ENCODE peak calls at places on chromosomes 1 and 21, in five cellular contexts. One of them, this sample, is unnamed.

GRCh38 chr1:185603158-185603557 is 131.0 kb upstream of the HMCN1 start:
- ATAC-seq in upper lobe of left lung: no peak
- ATAC-seq in HepG2: no peak
- ATAC-seq in K562: no peak
- ATAC-seq in GM12878: peak; percentile 41
- ATAC-seq in this sample: no peak

GRCh38 chr1:56874689-56875088 is 20.1 kb downstream of the C8A start:
- ATAC-seq in upper lobe of left lung: no peak
- ATAC-seq in HepG2: no peak
- ATAC-seq in K562: no peak
- ATAC-seq in GM12878: no peak
- ATAC-seq in this sample: no peak

GRCh38 chr1:197787623-197788536 is 12.6 kb upstream of the DENND1B start:
- ATAC-seq in upper lobe of left lung: peak; percentile 21
- ATAC-seq in HepG2: peak; percentile 33
- ATAC-seq in K562: peak; percentile 27
- ATAC-seq in GM12878: no peak
- ATAC-seq in this sample: no peak

GRCh38 chr1:54542120-54542961 is 5.7 kb upstream of the ACOT11 start:
- ATAC-seq in upper lobe of left lung: peak; percentile 92
- ATAC-seq in HepG2: peak; percentile 93
- ATAC-seq in K562: peak; percentile 79
- ATAC-seq in GM12878: peak; percentile 87
- ATAC-seq in this sample: peak; percentile 90

GRCh38 chr1:179197690-179198297 is 31.7 kb downstream of the ABL2 start:
- ATAC-seq in upper lobe of left lung: peak; percentile 42
- ATAC-seq in HepG2: no peak
- ATAC-seq in K562: no peak
- ATAC-seq in GM12878: no peak
- ATAC-seq in this sample: no peak

GRCh38 chr1:65526049-65526556 is 105.6 kb downstream of the LEPR start:
- ATAC-seq in upper lobe of left lung: no peak
- ATAC-seq in HepG2: no peak
- ATAC-seq in K562: peak; percentile 43
- ATAC-seq in GM12878: no peak
- ATAC-seq in this sample: no peak

GRCh38 chr1:41158147-41158875 is 83.8 kb downstream of the SCMH1 start:
- ATAC-seq in upper lobe of left lung: no peak
- ATAC-seq in HepG2: no peak
- ATAC-seq in K562: peak; percentile 84
- ATAC-seq in GM12878: no peak
- ATAC-seq in this sample: no peak

GRCh38 chr1:233389867-233390266 is 62.3 kb downstream of the MAP3K21 start:
- ATAC-seq in upper lobe of left lung: no peak
- ATAC-seq in HepG2: no peak
- ATAC-seq in K562: no peak
- ATAC-seq in GM12878: no peak
- ATAC-seq in this sample: no peak

GRCh38 chr1:11860083-11860482 is 1.3 kb upstream of the NPPB start:
- ATAC-seq in upper lobe of left lung: no peak
- ATAC-seq in HepG2: no peak
- ATAC-seq in K562: no peak
- ATAC-seq in GM12878: no peak
- ATAC-seq in this sample: no peak

GRCh38 chr1:41319803-41320711 is 41.2 kb upstream of the FOXO6 start:
- ATAC-seq in upper lobe of left lung: peak; percentile 18
- ATAC-seq in HepG2: no peak
- ATAC-seq in K562: no peak
- ATAC-seq in GM12878: no peak
- ATAC-seq in this sample: peak; percentile 50

GRCh38 chr1:3207217-3207848 is 138.3 kb downstream of the PRDM16 start:
- ATAC-seq in upper lobe of left lung: no peak
- ATAC-seq in HepG2: no peak
- ATAC-seq in K562: no peak
- ATAC-seq in GM12878: no peak
- ATAC-seq in this sample: no peak

GRCh38 chr21:14753466-14754258 is 207.5 kb upstream of the SAMSN1 start:
- ATAC-seq in upper lobe of left lung: no peak
- ATAC-seq in HepG2: no peak
- ATAC-seq in K562: peak; percentile 69
- ATAC-seq in GM12878: no peak
- ATAC-seq in this sample: no peak

GRCh38 chr1:7993593-7994479 is 32.3 kb downstream of the ERRFI1 start:
- ATAC-seq in upper lobe of left lung: no peak
- ATAC-seq in HepG2: no peak
- ATAC-seq in K562: no peak
- ATAC-seq in GM12878: peak; percentile 97
- ATAC-seq in this sample: no peak

GRCh38 chr1:156777573-156777972 is 10.2 kb downstream of the PRCC start:
- ATAC-seq in upper lobe of left lung: no peak
- ATAC-seq in HepG2: no peak
- ATAC-seq in K562: no peak
- ATAC-seq in GM12878: no peak
- ATAC-seq in this sample: no peak

GRCh38 chr1:31434979-31435378 is 22.0 kb downstream of the SERINC2 start:
- ATAC-seq in upper lobe of left lung: peak; percentile 23
- ATAC-seq in HepG2: peak; percentile 10
- ATAC-seq in K562: peak; percentile 45
- ATAC-seq in GM12878: no peak
- ATAC-seq in this sample: no peak

GRCh38 chr1:90295534-90295933 is 300.6 kb downstream of the ZNF326 start:
- ATAC-seq in upper lobe of left lung: no peak
- ATAC-seq in HepG2: no peak
- ATAC-seq in K562: no peak
- ATAC-seq in GM12878: no peak
- ATAC-seq in this sample: no peak

GRCh38 chr21:33558777-33559421 is 16.1 kb downstream of the SON start:
- ATAC-seq in upper lobe of left lung: no peak
- ATAC-seq in HepG2: no peak
- ATAC-seq in K562: no peak
- ATAC-seq in GM12878: no peak
- ATAC-seq in this sample: no peak

GRCh38 chr1:94859157-94859556 is 39.0 kb downstream of the SLC44A3 start:
- ATAC-seq in upper lobe of left lung: no peak
- ATAC-seq in HepG2: no peak
- ATAC-seq in K562: no peak
- ATAC-seq in GM12878: no peak
- ATAC-seq in this sample: no peak

GRCh38 chr1:109306832-109307362 is at the start of gene MYBPHL:
- ATAC-seq in upper lobe of left lung: peak; percentile 30
- ATAC-seq in HepG2: peak; percentile 49
- ATAC-seq in K562: peak; percentile 73
- ATAC-seq in GM12878: no peak
- ATAC-seq in this sample: no peak

GRCh38 chr1:183310753-183311465 is 107.3 kb downstream of the NMNAT2 start:
- ATAC-seq in upper lobe of left lung: no peak
- ATAC-seq in HepG2: no peak
- ATAC-seq in K562: no peak
- ATAC-seq in GM12878: peak; percentile 45
- ATAC-seq in this sample: peak; percentile 27

GRCh38 chr1:180611016-180611930 is 20.5 kb upstream of the XPR1 start:
- ATAC-seq in upper lobe of left lung: peak; percentile 78
- ATAC-seq in HepG2: no peak
- ATAC-seq in K562: peak; percentile 87
- ATAC-seq in GM12878: peak; percentile 59
- ATAC-seq in this sample: peak; percentile 67

GRCh38 chr21:44800103-44800502 is 1.5 kb downstream of the UBE2G2 start:
- ATAC-seq in upper lobe of left lung: no peak
- ATAC-seq in HepG2: no peak
- ATAC-seq in K562: peak; percentile 16
- ATAC-seq in GM12878: no peak
- ATAC-seq in this sample: no peak

GRCh38 chr21:42236014-42236413 is 17.1 kb downstream of the ABCG1 start:
- ATAC-seq in upper lobe of left lung: no peak
- ATAC-seq in HepG2: no peak
- ATAC-seq in K562: no peak
- ATAC-seq in GM12878: no peak
- ATAC-seq in this sample: no peak

GRCh38 chr1:200038987-200039848 is 11.7 kb downstream of the NR5A2 start:
- ATAC-seq in upper lobe of left lung: peak; percentile 54
- ATAC-seq in HepG2: peak; percentile 41
- ATAC-seq in K562: no peak
- ATAC-seq in GM12878: peak; percentile 73
- ATAC-seq in this sample: no peak

GRCh38 chr21:29654203-29654602 is 285.6 kb downstream of the GRIK1 start:
- ATAC-seq in upper lobe of left lung: no peak
- ATAC-seq in HepG2: no peak
- ATAC-seq in K562: no peak
- ATAC-seq in GM12878: no peak
- ATAC-seq in this sample: no peak

GRCh38 chr21:29647353-29647781 is 292.4 kb downstream of the GRIK1 start:
- ATAC-seq in upper lobe of left lung: no peak
- ATAC-seq in HepG2: no peak
- ATAC-seq in K562: peak; percentile 73
- ATAC-seq in GM12878: no peak
- ATAC-seq in this sample: no peak

GRCh38 chr21:29649370-29649963 is 290.3 kb downstream of the GRIK1 start:
- ATAC-seq in upper lobe of left lung: no peak
- ATAC-seq in HepG2: peak; percentile 68
- ATAC-seq in K562: peak; percentile 83
- ATAC-seq in GM12878: no peak
- ATAC-seq in this sample: no peak

GRCh38 chr21:29648710-29649240 is 291.0 kb downstream of the GRIK1 start:
- ATAC-seq in upper lobe of left lung: no peak
- ATAC-seq in HepG2: no peak
- ATAC-seq in K562: peak; percentile 18
- ATAC-seq in GM12878: no peak
- ATAC-seq in this sample: no peak

GRCh38 chr21:29650561-29651022 is 289.2 kb downstream of the GRIK1 start:
- ATAC-seq in upper lobe of left lung: no peak
- ATAC-seq in HepG2: no peak
- ATAC-seq in K562: peak; percentile 34
- ATAC-seq in GM12878: no peak
- ATAC-seq in this sample: no peak
- TF ChIP-seq POLR2AphosphoS5 in upper lobe of left lung: no peak
- TF ChIP-seq POLR2AphosphoS5 in HepG2: no peak
- TF ChIP-seq POLR2AphosphoS5 in K562: no peak
- TF ChIP-seq POLR2AphosphoS5 in GM12878: no peak
- TF ChIP-seq POLR2AphosphoS5 in this sample: no peak

GRCh38 chr1:236486315-236486714 is 37.5 kb upstream of the LGALS8 start:
- ATAC-seq in upper lobe of left lung: no peak
- ATAC-seq in HepG2: no peak
- ATAC-seq in K562: no peak
- ATAC-seq in GM12878: no peak
- ATAC-seq in this sample: no peak

GRCh38 chr1:236484310-236484971 is 39.3 kb upstream of the LGALS8 start:
- ATAC-seq in upper lobe of left lung: no peak
- ATAC-seq in HepG2: no peak
- ATAC-seq in K562: no peak
- ATAC-seq in GM12878: no peak
- ATAC-seq in this sample: no peak

GRCh38 chr1:236476019-236476418 is 47.8 kb upstream of the LGALS8 start:
- ATAC-seq in upper lobe of left lung: no peak
- ATAC-seq in HepG2: no peak
- ATAC-seq in K562: no peak
- ATAC-seq in GM12878: no peak
- ATAC-seq in this sample: no peak

GRCh38 chr1:236480758-236481436 is 42.9 kb upstream of the LGALS8 start:
- ATAC-seq in upper lobe of left lung: no peak
- ATAC-seq in HepG2: peak; percentile 58
- ATAC-seq in K562: peak; percentile 85
- ATAC-seq in GM12878: no peak
- ATAC-seq in this sample: no peak
- TF ChIP-seq EP300 in upper lobe of left lung: no peak
- TF ChIP-seq EP300 in HepG2: no peak
- TF ChIP-seq EP300 in K562: no peak
- TF ChIP-seq EP300 in GM12878: no peak
- TF ChIP-seq EP300 in this sample: no peak

GRCh38 chr1:27499142-27499541 is 9.2 kb upstream of the WASF2 start:
- ATAC-seq in upper lobe of left lung: no peak
- ATAC-seq in HepG2: no peak
- ATAC-seq in K562: no peak
- ATAC-seq in GM12878: no peak
- ATAC-seq in this sample: no peak

GRCh38 chr1:27491748-27492700 is 2.1 kb upstream of the WASF2 start:
- ATAC-seq in upper lobe of left lung: no peak
- ATAC-seq in HepG2: no peak
- ATAC-seq in K562: no peak
- ATAC-seq in GM12878: peak; percentile 27
- ATAC-seq in this sample: no peak

GRCh38 chr1:27496604-27497155 is 6.7 kb upstream of the WASF2 start:
- ATAC-seq in upper lobe of left lung: peak; percentile 32
- ATAC-seq in HepG2: peak; percentile 79
- ATAC-seq in K562: peak; percentile 25
- ATAC-seq in GM12878: no peak
- ATAC-seq in this sample: peak; percentile 59
- TF ChIP-seq CTCF in upper lobe of left lung: no peak
- TF ChIP-seq CTCF in HepG2: peak; percentile 37
- TF ChIP-seq CTCF in K562: no peak
- TF ChIP-seq CTCF in GM12878: no peak
- TF ChIP-seq CTCF in this sample: no peak

GRCh38 chr1:9352364-9353140 is 59.9 kb downstream of the SPSB1 start:
- ATAC-seq in upper lobe of left lung: no peak
- ATAC-seq in HepG2: no peak
- ATAC-seq in K562: no peak
- ATAC-seq in GM12878: no peak
- ATAC-seq in this sample: no peak
- TF ChIP-seq POLR2AphosphoS5 in upper lobe of left lung: no peak
- TF ChIP-seq POLR2AphosphoS5 in HepG2: no peak
- TF ChIP-seq POLR2AphosphoS5 in K562: no peak
- TF ChIP-seq POLR2AphosphoS5 in GM12878: no peak
- TF ChIP-seq POLR2AphosphoS5 in this sample: no peak

DNA sequence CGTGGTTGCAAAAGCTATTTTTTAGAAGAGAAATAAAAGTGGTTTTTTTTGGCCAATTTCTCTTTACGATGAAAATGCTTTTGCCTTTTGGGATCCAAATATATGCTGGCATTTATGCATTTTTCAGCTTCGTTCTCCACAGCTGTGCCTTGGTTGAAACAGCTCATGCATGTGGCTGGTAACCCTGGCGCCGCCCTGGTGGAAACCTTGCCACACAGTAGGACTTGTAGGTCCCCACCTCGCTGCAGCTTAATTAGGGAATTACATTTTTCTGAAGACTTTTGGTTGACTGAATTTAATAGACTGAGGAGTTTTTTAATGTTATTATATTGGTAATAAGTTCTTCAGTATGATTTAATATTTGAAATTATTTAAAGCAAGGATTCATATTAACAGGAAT is 12.7 kb upstream of the PCP4 start:
- ATAC-seq in upper lobe of left lung: no peak
- ATAC-seq in HepG2: no peak
- ATAC-seq in K562: no peak
- ATAC-seq in GM12878: no peak
- ATAC-seq in this sample: no peak
- TF ChIP-seq EP300 in upper lobe of left lung: no peak
- TF ChIP-seq EP300 in HepG2: no peak
- TF ChIP-seq EP300 in K562: no peak
- TF ChIP-seq EP300 in GM12878: no peak
- TF ChIP-seq EP300 in this sample: no peak

GRCh38 chr1:58149266-58149812 is 397.2 kb downstream of the OMA1 start:
- ATAC-seq in upper lobe of left lung: no peak
- ATAC-seq in HepG2: no peak
- ATAC-seq in K562: no peak
- ATAC-seq in GM12878: no peak
- ATAC-seq in this sample: no peak

GRCh38 chr1:58143972-58144752 is 402.4 kb downstream of the OMA1 start:
- ATAC-seq in upper lobe of left lung: no peak
- ATAC-seq in HepG2: no peak
- ATAC-seq in K562: no peak
- ATAC-seq in GM12878: no peak
- ATAC-seq in this sample: no peak
- TF ChIP-seq CTCF in upper lobe of left lung: no peak
- TF ChIP-seq CTCF in HepG2: no peak
- TF ChIP-seq CTCF in K562: no peak
- TF ChIP-seq CTCF in GM12878: no peak
- TF ChIP-seq CTCF in this sample: no peak

This sample was measured in gastroesophageal sphincter.